ENCODE peak calls at places on chromosomes 12 and 14, in ten cellular contexts. P is gastrocnemius medialis, Z is body of pancreas, A is ascending aorta, B is IMR-90, R is A549, U is heart right ventricle, W is mammary epithelial cell, I is HCT116, N is stomach. Y is an unnamed sample. For H3K4me1, the result is how much of the 10 kb centered on the place peaks cover.

GRCh38 chr12:4027412-4027811 is 154.2 kb upstream of the PARP11 start:
- DNase-seq in A (no peak), W (no peak), Z (no peak), I (no peak), P (no peak), B (peak), U (no peak), R (no peak), N (no peak), Y (no peak)

GRCh38 chr12:86834217-86834616 is 578.0 kb upstream of the MGAT4C start:
- DNase-seq in W (no peak), U (no peak), I (no peak), A (no peak), R (no peak), P (no peak), N (no peak), Z (no peak), B (no peak), Y (no peak)

GRCh38 chr12:65666876-65667275 is 157.4 kb upstream of the HMGA2 start:
- DNase-seq in R (no peak), B (peak), W (no peak), Z (no peak), A (no peak), P (no peak), N (no peak), I (no peak), U (no peak), Y (no peak)

GRCh38 chr12:65858831-65859230 is 34.5 kb downstream of the HMGA2 start:
- DNase-seq in I (no peak), W (no peak), R (no peak), N (no peak), Z (no peak), B (peak), P (no peak), A (no peak), U (no peak), Y (no peak)

GRCh38 chr12:106329231-106329985 is 26.9 kb downstream of the TCP11L2 start:
- DNase-seq in B (no peak), R (no peak), I (no peak), W (no peak), P (peak), N (no peak), Z (no peak), A (no peak), U (no peak), Y (no peak)

GRCh38 chr12:58564721-58565120 is 355.6 kb downstream of the LRIG3 start:
- DNase-seq in W (no peak), U (no peak), P (no peak), N (no peak), A (no peak), R (no peak), I (no peak), B (peak), Z (no peak), Y (no peak)

GRCh38 chr12:32743264-32743663 is 12.4 kb downstream of the YARS2 start:
- DNase-seq in P (no peak), U (no peak), B (no peak), I (no peak), A (no peak), N (no peak), W (no peak), Z (no peak), R (no peak), Y (no peak)

GRCh38 chr12:116358850-116359761 is 81.6 kb upstream of the MED13L start:
- DNase-seq in B (peak), R (peak), W (peak), Z (peak), U (peak), I (peak), A (peak), N (peak), P (peak), Y (peak)

GRCh38 chr12:122870867-122871664 is 24.9 kb downstream of the VPS37B start:
- DNase-seq in I (no peak), U (no peak), P (no peak), R (no peak), W (no peak), B (peak), N (peak), A (no peak), Z (peak), Y (no peak)

GRCh38 chr14:94771191-94771905 is 1.4 kb upstream of the GSC start:
- DNase-seq in I (no peak), R (no peak), P (no peak), A (no peak), U (no peak), B (no peak), N (no peak), W (no peak), Z (no peak), Y (no peak)

GRCh38 chr12:131817241-131817640 is 11.0 kb upstream of the MMP17 start:
- DNase-seq in R (no peak), P (no peak), Z (no peak), W (no peak), I (no peak), A (no peak), B (no peak), N (no peak), U (no peak), Y (no peak)

DNA sequence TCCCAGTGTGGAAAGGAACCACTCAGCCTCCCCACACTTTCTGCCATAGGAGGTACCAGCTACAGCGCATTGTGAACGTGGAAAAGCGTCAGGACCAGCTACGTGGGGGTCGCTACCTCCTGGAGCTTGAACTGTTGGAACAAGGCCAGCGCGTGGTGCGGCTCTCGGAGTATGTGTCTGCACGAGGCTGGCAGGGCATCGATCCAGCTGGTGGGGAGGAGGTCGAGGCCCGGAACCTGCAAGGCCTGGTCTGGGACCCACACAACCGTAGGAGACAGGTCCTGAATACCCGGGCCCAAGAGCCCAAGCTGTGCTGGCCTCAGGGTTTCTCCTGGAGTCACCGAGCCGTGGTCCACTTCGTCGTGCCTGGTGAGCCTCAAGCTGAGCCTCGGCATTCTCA is 96.8 kb downstream of the B4GALNT3 start:
- DNase-seq in P (no peak), U (no peak), B (no peak), W (no peak), A (no peak), Z (no peak), R (no peak), I (no peak), N (no peak), Y (no peak)
- H3K4me1 ChIP-seq in P (under half), U (under half), B (under half), W (under half), A (under half), Z (under half), R (under half), I (under half), N (under half), Y (under half)

GRCh38 chr14:34111933-34112332 is 161.1 kb upstream of the EGLN3 start:
- DNase-seq in U (no peak), R (no peak), P (no peak), W (no peak), Z (no peak), A (no peak), B (no peak), N (no peak), I (no peak), Y (no peak)
- TF ChIP-seq CTCF in U (no peak), R (no peak), P (no peak), W (no peak), Z (no peak), A (no peak), B (no peak), N (no peak), I (peak), Y (no peak)

GRCh38 chr12:120249875-120250795 is 15.4 kb downstream of the PXN start:
- DNase-seq in Z (no peak), W (no peak), I (no peak), P (peak), B (no peak), N (no peak), R (no peak), A (no peak), U (peak), Y (peak)

GRCh38 chr12:120242971-120243699 is 22.4 kb downstream of the PXN start:
- DNase-seq in U (no peak), Z (no peak), P (no peak), R (no peak), W (no peak), A (no peak), N (no peak), B (no peak), I (no peak), Y (no peak)

GRCh38 chr12:120249266-120249874 is 16.2 kb downstream of the PXN start:
- DNase-seq in A (no peak), U (no peak), I (no peak), B (no peak), N (no peak), P (no peak), Z (no peak), W (no peak), R (no peak), Y (no peak)

GRCh38 chr12:120247183-120247582 is 18.3 kb downstream of the PXN start:
- DNase-seq in R (no peak), U (no peak), A (no peak), N (peak), W (no peak), B (no peak), P (no peak), Z (no peak), I (no peak), Y (no peak)

DNA sequence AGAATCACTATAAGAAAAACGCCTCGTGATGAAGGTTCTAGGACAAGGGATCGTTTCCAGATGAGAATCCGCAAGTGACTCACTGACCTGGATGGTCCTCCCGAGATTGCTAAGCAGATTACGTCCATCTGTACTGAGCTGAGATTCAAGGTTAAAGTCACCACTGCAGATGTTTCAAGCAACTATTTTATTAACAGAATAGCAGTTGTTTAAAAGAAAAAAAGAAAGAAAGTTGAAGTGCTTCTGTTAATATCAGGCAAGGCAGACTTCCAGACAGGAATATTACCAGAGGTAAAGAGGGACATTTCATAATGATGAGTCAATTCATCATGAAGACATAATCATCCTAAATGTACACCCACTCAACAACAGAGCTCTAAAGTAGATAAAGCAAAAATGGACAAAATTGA is 17.9 kb downstream of the PXN start:
- DNase-seq in A (no peak), Z (no peak), R (no peak), U (no peak), W (peak), B (peak), P (peak), N (no peak), I (no peak), Y (no peak)
- H3K4me1 ChIP-seq in A (under half), Z (under half), R (half or more), U (half or more), W (half or more), B (under half), P (half or more), N (under half), I (half or more), Y (under half)

DNA sequence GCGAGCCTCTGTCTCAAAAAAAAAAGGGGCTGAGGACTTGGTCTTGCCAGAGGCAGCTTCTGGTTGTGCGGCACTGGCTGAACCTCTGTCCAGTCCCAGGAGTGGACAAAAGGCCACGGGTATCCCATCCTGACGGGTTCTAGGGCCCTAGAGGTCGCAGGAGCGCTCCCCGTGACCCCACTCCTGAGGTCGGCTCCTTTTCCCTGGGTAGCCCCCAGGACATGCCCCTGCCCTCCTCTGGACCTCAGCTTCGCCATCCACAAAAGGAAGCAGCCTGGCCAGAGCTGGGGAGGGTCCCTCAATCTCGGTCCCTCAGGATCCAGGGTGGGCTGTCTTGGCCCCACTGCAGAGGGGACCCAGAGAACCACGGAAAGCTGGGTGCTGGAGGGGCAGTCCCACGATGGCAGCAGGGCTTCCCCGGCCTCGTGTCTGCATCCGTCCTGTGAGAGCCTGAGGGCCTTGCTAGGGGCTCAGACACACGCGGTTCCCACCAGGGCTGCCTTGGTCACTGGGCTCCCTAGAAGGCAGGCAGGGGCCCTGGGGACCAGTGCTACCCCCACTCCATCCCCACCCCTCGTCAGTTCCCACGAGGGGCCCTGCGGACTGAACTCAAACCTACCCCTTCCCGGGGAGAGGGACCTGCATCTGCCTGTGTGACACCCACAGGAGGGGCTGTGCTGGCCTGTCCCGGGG is 31.1 kb downstream of the ASCL4 start:
- DNase-seq in A (no peak), I (no peak), U (no peak), P (no peak), R (no peak), Z (no peak), N (no peak), W (no peak), B (no peak), Y (no peak)
- TF ChIP-seq CTCF in A (no peak), I (no peak), U (no peak), P (no peak), R (no peak), Z (no peak), N (no peak), W (no peak), B (no peak), Y (no peak)

DNA sequence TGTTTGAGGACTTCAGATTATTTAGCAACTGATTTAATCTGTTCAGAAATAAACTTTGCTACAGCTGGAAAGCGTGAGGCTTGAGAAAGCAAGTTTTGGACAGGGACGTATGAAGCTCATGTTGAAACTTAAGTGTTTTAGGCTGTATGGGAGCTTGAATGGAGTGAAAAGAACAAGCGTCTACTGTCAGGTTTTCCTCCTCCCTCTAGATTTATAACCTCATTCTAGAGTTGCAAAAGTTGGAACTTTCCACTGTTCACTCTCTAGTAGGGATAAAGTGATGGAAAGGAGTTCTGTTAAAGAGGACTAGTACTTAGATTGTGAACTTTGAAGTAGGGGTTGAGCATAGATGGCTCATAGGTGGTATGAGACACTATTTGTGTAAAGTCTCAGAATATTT is 1.1 kb downstream of the PRPF39 start:
- DNase-seq in P (no peak), U (no peak), B (peak), R (no peak), I (no peak), A (no peak), N (no peak), Z (no peak), W (peak), Y (no peak)
- H3K4me1 ChIP-seq in P (under half), U (half or more), B (under half), R (under half), I (under half), A (under half), N (under half), Z (half or more), W (under half), Y (under half)

GRCh38 chr12:95982602-95983001 is 13.5 kb downstream of the HAL start:
- DNase-seq in I (no peak), R (no peak), B (no peak), P (no peak), Z (no peak), A (no peak), N (no peak), U (no peak), W (no peak), Y (no peak)
- TF ChIP-seq CTCF in I (no peak), R (no peak), B (no peak), P (no peak), Z (no peak), A (no peak), N (no peak), U (no peak), W (no peak), Y (no peak)

DNA sequence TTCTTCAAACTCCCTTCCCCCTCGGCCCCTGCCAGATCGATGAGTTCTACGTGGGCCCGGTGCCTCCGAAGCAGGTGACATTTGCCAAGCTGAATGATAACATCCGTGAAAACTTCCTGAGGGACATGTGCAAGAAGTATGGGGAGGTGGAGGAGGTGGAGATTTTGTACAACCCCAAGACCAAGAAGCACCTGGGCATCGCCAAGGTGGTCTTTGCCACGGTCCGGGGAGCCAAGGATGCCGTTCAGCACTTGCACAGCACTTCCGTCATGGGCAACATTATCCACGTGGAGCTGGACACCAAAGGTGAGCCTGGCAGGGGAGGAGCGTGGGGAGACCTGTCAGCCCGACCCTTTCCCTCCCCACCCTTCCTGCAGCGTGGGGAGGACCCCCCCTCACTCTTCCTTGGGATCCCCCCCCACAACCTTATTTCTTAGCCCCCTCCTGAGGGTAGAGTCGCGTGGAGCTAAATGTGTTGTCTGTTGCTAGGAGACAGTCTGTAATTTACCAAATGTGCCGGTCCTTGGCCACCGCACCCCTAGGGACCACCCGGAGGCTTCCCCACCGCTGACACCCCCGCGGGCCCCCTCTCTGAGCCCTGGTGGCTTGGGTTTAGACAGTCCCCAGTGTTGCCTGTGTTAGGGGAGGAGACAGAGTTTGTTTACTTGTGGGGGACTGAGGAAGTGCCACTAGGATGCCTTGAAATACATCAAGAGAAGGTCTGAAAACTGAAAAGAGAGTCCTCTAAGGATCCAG is 2.2 kb downstream of the SETD1B start:
- DNase-seq in B (no peak), U (no peak), P (no peak), R (no peak), N (no peak), A (no peak), I (no peak), W (peak), Z (no peak), Y (peak)
- H3K4me1 ChIP-seq in B (under half), U (under half), P (under half), R (under half), N (under half), A (under half), I (under half), W (under half), Z (under half), Y (under half)

Y was measured in uterus.